ENCODE peak calls at places on chromosome 12, in six cellular contexts. T is H1; N is right lobe of liver; F is CD4-positive, CD25-positive, alpha-beta regulatory T cell; E is A549; Y is psoas muscle. O is an unnamed sample.

GRCh38 chr12:131202592-131203378 is 249.1 kb downstream of the ADGRD1 start:
- DNase-seq in T (no peak), N (no peak), F (no peak), E (no peak), Y (no peak), O (no peak)

GRCh38 chr12:46752396-46752795 is 73.4 kb downstream of the SLC38A4 start:
- DNase-seq in T (no peak), N (no peak), F (no peak), E (no peak), Y (no peak), O (no peak)

GRCh38 chr12:54357802-54358619 is 6.3 kb downstream of the GPR84 start:
- DNase-seq in T (no peak), N (no peak), F (peak; percentile 35), E (no peak), Y (no peak), O (no peak)

GRCh38 chr12:52082988-52083637 is 3.6 kb downstream of the SMIM41 start:
- DNase-seq in T (no peak), N (peak; percentile 60), F (peak; percentile 59), E (peak; percentile 85), Y (peak; percentile 69), O (peak; percentile 61)

GRCh38 chr12:68240975-68241374 is 12.4 kb downstream of the IL22 start:
- DNase-seq in T (no peak), N (no peak), F (no peak), E (no peak), Y (no peak), O (no peak)

GRCh38 chr12:112599871-112600270 is 181.1 kb downstream of the PTPN11 start:
- DNase-seq in T (no peak), N (peak; percentile 44), F (no peak), E (no peak), Y (no peak), O (no peak)

GRCh38 chr12:46071769-46072624 is 81.6 kb upstream of the SCAF11 start:
- DNase-seq in T (peak; percentile 46), N (peak; percentile 74), F (peak; percentile 26), E (peak; percentile 50), Y (peak; percentile 31), O (peak; percentile 80)

GRCh38 chr12:76462668-76463224 is 96.8 kb downstream of the OSBPL8 start:
- DNase-seq in T (no peak), N (no peak), F (no peak), E (no peak), Y (no peak), O (no peak)

GRCh38 chr12:75345531-75345930 is 11.1 kb downstream of the GLIPR1L1 start:
- DNase-seq in T (no peak), N (no peak), F (no peak), E (no peak), Y (no peak), O (no peak)

GRCh38 chr12:6959376-6960290 is 8.5 kb downstream of the PTPN6 start:
- DNase-seq in T (no peak), N (peak; percentile 51), F (no peak), E (no peak), Y (peak; percentile 21), O (no peak)

GRCh38 chr12:105233045-105233905 is 2.7 kb downstream of the APPL2 start:
- DNase-seq in T (no peak), N (no peak), F (no peak), E (no peak), Y (no peak), O (no peak)

GRCh38 chr12:92879698-92880322 is 49.3 kb downstream of the EEA1 start:
- DNase-seq in T (no peak), N (no peak), F (no peak), E (no peak), Y (no peak), O (no peak)

GRCh38 chr12:103801709-103802585 is 39.1 kb downstream of the NT5DC3 start:
- DNase-seq in T (no peak), N (peak; percentile 44), F (no peak), E (no peak), Y (peak; percentile 50), O (no peak)

GRCh38 chr12:126663304-126664094 is 1598.3 kb downstream of the AACS start:
- DNase-seq in T (peak; percentile 7), N (no peak), F (no peak), E (peak; percentile 8), Y (no peak), O (no peak)

GRCh38 chr12:58583541-58583940 is 336.8 kb downstream of the LRIG3 start:
- DNase-seq in T (no peak), N (no peak), F (no peak), E (no peak), Y (peak; percentile 22), O (no peak)

GRCh38 chr12:1594045-1594294 is 411 bp downstream of the FBXL14 start:
- DNase-seq in T (no peak), N (peak; percentile 80), F (no peak), E (peak; percentile 28), Y (peak; percentile 75), O (peak; percentile 89)

GRCh38 chr12:126055521-126055920 is 990.3 kb downstream of the AACS start:
- DNase-seq in T (no peak), N (no peak), F (no peak), E (no peak), Y (no peak), O (no peak)

GRCh38 chr12:23813206-23813605 is 136.3 kb downstream of the SOX5 start:
- DNase-seq in T (no peak), N (no peak), F (no peak), E (no peak), Y (no peak), O (no peak)

GRCh38 chr12:79782197-79782890 is 91.6 kb upstream of the PAWR start:
- DNase-seq in T (no peak), N (no peak), F (no peak), E (no peak), Y (no peak), O (no peak)

GRCh38 chr12:105825141-105825540 is 313.6 kb downstream of the NUAK1 start:
- DNase-seq in T (no peak), N (no peak), F (no peak), E (no peak), Y (no peak), O (no peak)

GRCh38 chr12:32897688-32898573 is 1.4 kb upstream of the PKP2 start:
- DNase-seq in T (no peak), N (no peak), F (no peak), E (no peak), Y (no peak), O (peak; percentile 49)

GRCh38 chr12:113259499-113259953 is 38.3 kb downstream of the TPCN1 start:
- DNase-seq in T (no peak), N (peak; percentile 97), F (no peak), E (no peak), Y (peak; percentile 87), O (peak; percentile 79)

GRCh38 chr12:53062977-53063707 is 13.3 kb downstream of the TNS2 start:
- DNase-seq in T (no peak), N (no peak), F (no peak), E (no peak), Y (peak; percentile 17), O (no peak)

GRCh38 chr12:130591736-130592135 is 124.4 kb downstream of the RIMBP2 start:
- DNase-seq in T (no peak), N (no peak), F (no peak), E (no peak), Y (no peak), O (no peak)

GRCh38 chr12:41802803-41803202 is 341.9 kb downstream of the GXYLT1 start:
- DNase-seq in T (no peak), N (no peak), F (no peak), E (no peak), Y (no peak), O (no peak)

GRCh38 chr12:92556141-92556540 is 146.6 kb upstream of the PLEKHG7 start:
- DNase-seq in T (no peak), N (no peak), F (no peak), E (no peak), Y (no peak), O (no peak)

GRCh38 chr12:120761581-120761980 is 36.0 kb downstream of the ACADS start:
- DNase-seq in T (no peak), N (no peak), F (no peak), E (no peak), Y (no peak), O (no peak)

GRCh38 chr12:56126732-56127239 is 1.3 kb upstream of the ESYT1 start:
- DNase-seq in T (no peak), N (no peak), F (no peak), E (no peak), Y (no peak), O (no peak)

GRCh38 chr12:78009031-78009430 is 178.3 kb downstream of the NAV3 start:
- DNase-seq in T (no peak), N (no peak), F (no peak), E (no peak), Y (no peak), O (no peak)

GRCh38 chr12:110760204-110760609 is 17.5 kb upstream of the PPP1CC start:
- DNase-seq in T (no peak), N (no peak), F (no peak), E (no peak), Y (no peak), O (no peak)

GRCh38 chr12:31768046-31768445 is 39.2 kb upstream of the AMN1 start:
- DNase-seq in T (no peak), N (no peak), F (no peak), E (no peak), Y (no peak), O (no peak)

GRCh38 chr12:50572275-50572674 is 67.5 kb downstream of the DIP2B start:
- DNase-seq in T (no peak), N (no peak), F (no peak), E (no peak), Y (no peak), O (no peak)
- H3K4me1 ChIP-seq in T (peaks cover 24% of the 10 kb centered on the region), N (peaks cover 83% of the 10 kb centered on the region), F (peaks cover 18% of the 10 kb centered on the region), E (peaks cover 82% of the 10 kb centered on the region), Y (peaks cover 63% of the 10 kb centered on the region), O (peaks cover 34% of the 10 kb centered on the region)

DNA sequence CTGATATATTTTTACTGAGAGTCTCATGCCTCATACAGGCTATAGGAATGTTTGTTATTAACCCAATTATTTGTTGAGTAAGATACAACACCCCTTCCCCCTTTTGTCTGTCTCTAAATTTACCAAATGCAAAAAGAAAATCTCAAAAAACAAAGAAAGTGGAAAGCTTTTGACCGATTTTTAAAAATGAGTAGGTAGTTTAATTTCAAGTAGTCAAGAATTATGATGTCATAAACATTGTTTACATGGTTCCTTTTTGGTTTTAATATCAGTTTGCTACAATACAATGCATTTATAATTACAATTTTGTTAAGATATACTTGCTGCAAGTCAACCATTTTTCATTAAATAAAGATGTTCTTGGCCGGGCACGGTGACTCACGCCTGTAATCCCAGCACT is 84.7 kb upstream of the HMGA2 start:
- DNase-seq in T (no peak), N (no peak), F (no peak), E (no peak), Y (no peak), O (no peak)
- H3K4me3 ChIP-seq in T (no peak overlapping the region), N (no peak overlapping the region), F (no peak overlapping the region), E (no peak overlapping the region), Y (no peak overlapping the region), O (no peak overlapping the region)

GRCh38 chr12:91094957-91095356 is 16.3 kb downstream of the LUM start:
- DNase-seq in T (no peak), N (no peak), F (no peak), E (no peak), Y (no peak), O (no peak)
- H3K4me1 ChIP-seq in T (no peaks in the 10 kb centered on the region), N (no peaks in the 10 kb centered on the region), F (no peaks in the 10 kb centered on the region), E (no peaks in the 10 kb centered on the region), Y (no peaks in the 10 kb centered on the region), O (no peaks in the 10 kb centered on the region)

DNA sequence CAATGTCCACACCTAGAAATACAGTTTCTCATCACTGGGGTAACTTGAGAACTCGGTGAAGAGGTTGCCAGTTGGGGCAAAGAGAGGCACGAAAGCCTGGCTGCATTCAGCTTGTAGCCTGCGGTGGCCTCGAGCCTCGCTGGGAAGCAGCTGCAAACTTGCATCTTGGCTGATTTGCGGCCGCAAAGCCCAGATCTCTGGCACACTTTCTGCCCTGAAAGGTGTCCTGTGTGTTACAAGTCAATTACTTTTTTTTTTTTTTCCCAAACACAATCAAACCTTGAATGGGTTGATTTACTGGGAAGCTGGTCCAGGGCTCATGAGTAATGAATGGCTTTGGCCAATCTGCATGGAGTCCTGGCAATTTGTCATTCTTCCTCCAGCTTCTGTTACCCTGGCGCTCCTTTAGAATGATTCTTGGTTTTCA is 6.5 kb downstream of the BCL7A start:
- DNase-seq in T (no peak), N (no peak), F (no peak), E (no peak), Y (no peak), O (no peak)
- H3K4me3 ChIP-seq in T (no peak overlapping the region), N (no peak overlapping the region), F (no peak overlapping the region), E (no peak overlapping the region), Y (peak overlapping the region; percentile 7), O (no peak overlapping the region)